ENCODE peak calls at places on chromosomes 11 and 22, in eight cellular contexts. K is CD4-positive, alpha-beta memory T cell; N is AG20443; R is NCI-H2171 treated with DMSO at 0.1 percent for 48 hours; X is endodermal cell; W is kidney epithelial cell; C is ELR; Q is left kidney. T is an unnamed sample.

GRCh38 chr11:65891180-65892136 is 985 bp downstream of the CCDC85B start:
- DNase-seq in K (no peak), R (no peak), Q (peak), C (peak), W (no peak), N (peak), X (peak), T (no peak)

GRCh38 chr11:134038897-134039470 is 29.9 kb upstream of the JAM3 start:
- DNase-seq in X (no peak), C (no peak), R (no peak), N (no peak), K (no peak), W (no peak), Q (no peak), T (no peak)

GRCh38 chr22:20799449-20799848 is 25.5 kb downstream of the SERPIND1 start:
- DNase-seq in X (no peak), N (no peak), W (peak), C (no peak), K (no peak), R (no peak), Q (no peak), T (no peak)

GRCh38 chr11:122634507-122634906 is 21.0 kb upstream of the UBASH3B start:
- DNase-seq in R (peak), C (peak), Q (peak), W (no peak), N (peak), K (no peak), X (peak), T (no peak)

GRCh38 chr11:114196994-114197702 is 99.1 kb upstream of the NNMT start:
- DNase-seq in W (no peak), X (no peak), Q (no peak), C (no peak), N (no peak), K (no peak), R (no peak), T (no peak)

GRCh38 chr11:89604281-89604680 is 105.8 kb upstream of the TRIM77 start:
- DNase-seq in R (no peak), W (no peak), X (no peak), Q (no peak), C (no peak), N (no peak), K (no peak), T (no peak)

GRCh38 chr11:97140885-97141494 is 751.2 kb downstream of the JRKL start:
- DNase-seq in N (no peak), W (no peak), R (peak), Q (peak), X (peak), K (no peak), C (peak), T (no peak)

GRCh38 chr11:8440649-8441048 is 153.4 kb downstream of the STK33 start:
- DNase-seq in K (no peak), N (no peak), Q (no peak), C (no peak), W (no peak), R (no peak), X (no peak), T (no peak)

GRCh38 chr11:43508511-43508918 is 149.8 kb downstream of the TTC17 start:
- DNase-seq in K (no peak), X (peak), Q (peak), W (no peak), C (peak), R (no peak), N (peak), T (no peak)

GRCh38 chr11:1085440-1086170 is 10.9 kb downstream of the MUC2 start:
- DNase-seq in R (no peak), K (no peak), N (no peak), W (no peak), C (no peak), X (no peak), Q (no peak), T (no peak)

T was measured in body of pancreas.